ENCODE peak calls at places on chromosomes 11 and 22, in seven cellular contexts. Z, R, Y, B, Q, V and D are unnamed samples.

GRCh38 chr22:20777420-20778177 is 3.7 kb downstream of the SERPIND1 start:
- DNase-seq in Z (no peak), R (no peak), Y (peak), B (no peak), Q (peak), V (no peak), D (no peak)

GRCh38 chr11:34234086-34234740 is 123.6 kb downstream of the ABTB2 start:
- DNase-seq in Z (no peak), R (peak), Y (peak), B (peak), Q (peak), V (no peak), D (no peak)

GRCh38 chr11:46640034-46640788 is 22.9 kb downstream of the ATG13 start:
- DNase-seq in Z (no peak), R (no peak), Y (no peak), B (no peak), Q (no peak), V (no peak), D (no peak)

GRCh38 chr11:16511109-16511806 is 154.9 kb upstream of the SOX6 start:
- DNase-seq in Z (no peak), R (no peak), Y (no peak), B (no peak), Q (no peak), V (no peak), D (no peak)

GRCh38 chr11:87304350-87304749 is 266.6 kb downstream of the TMEM135 start:
- DNase-seq in Z (no peak), R (no peak), Y (no peak), B (no peak), Q (no peak), V (peak), D (no peak)

GRCh38 chr11:121696947-121697346 is 244.2 kb upstream of the SORL1-AS1 start:
- DNase-seq in Z (no peak), R (no peak), Y (no peak), B (no peak), Q (no peak), V (no peak), D (no peak)

GRCh38 chr22:19597399-19597735 is 73.2 kb upstream of the CLDN5 start:
- DNase-seq in Z (no peak), R (no peak), Y (peak), B (peak), Q (no peak), V (no peak), D (no peak)

GRCh38 chr11:130465259-130465658 is 16.8 kb downstream of the ADAMTS15 start:
- DNase-seq in Z (no peak), R (no peak), Y (no peak), B (no peak), Q (peak), V (no peak), D (no peak)

GRCh38 chr11:44814881-44815592 is 88.3 kb downstream of the TSPAN18 start:
- DNase-seq in Z (no peak), R (no peak), Y (no peak), B (no peak), Q (peak), V (no peak), D (no peak)

GRCh38 chr11:70471254-70471653 is 72.9 kb downstream of the CTTN start:
- DNase-seq in Z (no peak), R (no peak), Y (peak), B (no peak), Q (no peak), V (no peak), D (peak)